ENCODE peak calls at places on chromosomes 7 and 10, in ten cellular contexts. T is GM23338, K is HFFc6, J is PC-3, M is neuronal stem cell, C is COR-L47, A is NAMALWA, V is amygdala, F is A172, Z is ecto neural progenitor cell. N is an unnamed sample.

GRCh38 chr7:90119178-90119971 is 34.9 kb upstream of the STEAP1 start:
- DNase-seq in T (peak; percentile 55), K (no peak), J (no peak), M (no peak), C (no peak), A (no peak), V (peak; percentile 66), F (no peak), Z (peak; percentile 49), N (no peak)

GRCh38 chr10:98267069-98267893 is 713 bp downstream of the LOXL4 start:
- DNase-seq in T (no peak), K (peak; percentile 10), J (no peak), M (no peak), C (no peak), A (no peak), V (no peak), F (peak; percentile 38), Z (peak; percentile 41), N (no peak)

GRCh38 chr7:31418928-31419327 is 78.4 kb upstream of the NEUROD6 start:
- DNase-seq in T (no peak), K (no peak), J (peak; percentile 64), M (no peak), C (no peak), A (no peak), V (no peak), F (peak; percentile 43), Z (no peak), N (no peak)

GRCh38 chr10:125113661-125114388 is 46.5 kb downstream of the CTBP2 start:
- DNase-seq in T (no peak), K (peak; percentile 76), J (no peak), M (no peak), C (no peak), A (no peak), V (no peak), F (no peak), Z (no peak), N (no peak)

GRCh38 chr10:22183771-22184466 is 33.9 kb downstream of the EBLN1 start:
- DNase-seq in T (peak; percentile 8), K (no peak), J (peak; percentile 60), M (no peak), C (no peak), A (no peak), V (no peak), F (no peak), Z (no peak), N (peak; percentile 39)

GRCh38 chr10:31321396-31321941 is 2.5 kb downstream of the ZEB1 start:
- DNase-seq in T (peak; percentile 3), K (no peak), J (no peak), M (no peak), C (peak; percentile 6), A (peak; percentile 65), V (no peak), F (no peak), Z (no peak), N (no peak)

GRCh38 chr7:47571355-47572100 is 10.4 kb downstream of the TNS3 start:
- DNase-seq in T (no peak), K (peak; percentile 87), J (peak; percentile 84), M (no peak), C (peak; percentile 68), A (peak; percentile 69), V (peak; percentile 48), F (peak; percentile 82), Z (no peak), N (peak; percentile 81)

GRCh38 chr10:50788951-50789904 is 49.5 kb downstream of the ASAH2B start:
- DNase-seq in T (peak; percentile 75), K (peak; percentile 41), J (peak; percentile 89), M (peak; percentile 33), C (no peak), A (peak; percentile 22), V (no peak), F (peak; percentile 59), Z (no peak), N (peak; percentile 59)

GRCh38 chr10:97757471-97757870 is 14.3 kb downstream of the SFRP5 start:
- DNase-seq in T (no peak), K (no peak), J (no peak), M (no peak), C (no peak), A (no peak), V (no peak), F (no peak), Z (no peak), N (no peak)

GRCh38 chr10:49164587-49165188 is 23.5 kb downstream of the TMEM273 start:
- DNase-seq in T (peak; percentile 80), K (no peak), J (peak; percentile 60), M (peak; percentile 18), C (no peak), A (peak; percentile 92), V (no peak), F (no peak), Z (peak; percentile 66), N (peak; percentile 47)

GRCh38 chr10:71697938-71698709 is 21.5 kb downstream of the C10orf105 start:
- DNase-seq in T (no peak), K (no peak), J (peak; percentile 6), M (no peak), C (no peak), A (no peak), V (no peak), F (no peak), Z (no peak), N (no peak)

GRCh38 chr10:129199826-129200225 is 267.2 kb upstream of the MGMT start:
- DNase-seq in T (peak; percentile 11), K (no peak), J (no peak), M (no peak), C (no peak), A (no peak), V (no peak), F (no peak), Z (no peak), N (no peak)

GRCh38 chr10:107390563-107390962 is 226.1 kb upstream of the SORCS1 start:
- DNase-seq in T (no peak), K (no peak), J (no peak), M (no peak), C (no peak), A (no peak), V (no peak), F (no peak), Z (no peak), N (no peak)

GRCh38 chr7:102152672-102153585 is 133.7 kb upstream of the SH2B2 start:
- DNase-seq in T (peak; percentile 95), K (no peak), J (peak; percentile 34), M (no peak), C (no peak), A (peak; percentile 27), V (no peak), F (peak; percentile 46), Z (no peak), N (peak; percentile 89)

GRCh38 chr10:84902549-84902948 is 574.2 kb downstream of the CCSER2 start:
- DNase-seq in T (no peak), K (no peak), J (no peak), M (no peak), C (no peak), A (no peak), V (no peak), F (no peak), Z (no peak), N (no peak)

GRCh38 chr10:74589226-74589673 is 237.2 kb upstream of the KAT6B start:
- DNase-seq in T (peak; percentile 48), K (peak; percentile 95), J (peak; percentile 73), M (peak; percentile 70), C (peak; percentile 92), A (peak; percentile 71), V (peak; percentile 87), F (peak; percentile 95), Z (peak; percentile 56), N (peak; percentile 98)

GRCh38 chr7:70659263-70659662 is 472.7 kb upstream of the GALNT17 start:
- DNase-seq in T (no peak), K (no peak), J (no peak), M (no peak), C (no peak), A (no peak), V (no peak), F (no peak), Z (no peak), N (no peak)

GRCh38 chr10:15439381-15439837 is 68.3 kb upstream of the FAM171A1 start:
- DNase-seq in T (peak; percentile 65), K (no peak), J (no peak), M (no peak), C (no peak), A (no peak), V (no peak), F (no peak), Z (peak; percentile 53), N (no peak)

GRCh38 chr10:123149568-123150228 is 1.8 kb downstream of the HMX2 start:
- DNase-seq in T (peak; percentile 56), K (no peak), J (no peak), M (peak; percentile 43), C (no peak), A (no peak), V (no peak), F (no peak), Z (peak; percentile 74), N (no peak)

GRCh38 chr10:51145388-51145787 is 71.1 kb downstream of the PRKG1 start:
- DNase-seq in T (no peak), K (no peak), J (no peak), M (no peak), C (no peak), A (no peak), V (no peak), F (no peak), Z (no peak), N (no peak)

GRCh38 chr7:44325181-44325671 is at the start of gene CAMK2B:
- DNase-seq in T (peak; percentile 34), K (no peak), J (no peak), M (no peak), C (peak; percentile 48), A (no peak), V (no peak), F (no peak), Z (peak; percentile 71), N (no peak)

GRCh38 chr10:576130-576465 is 113.4 kb downstream of the DIP2C start:
- DNase-seq in T (no peak), K (no peak), J (no peak), M (no peak), C (no peak), A (no peak), V (no peak), F (no peak), Z (no peak), N (no peak)